ENCODE peak calls at places on chromosomes 6 and 20, in four cellular contexts. H is astrocyte, F is GM23248, Q is K562. I is an unnamed sample.

GRCh38 chr6:143583542-143584330 is 72.2 kb upstream of the FUCA2 start:
- DNase-seq in H (peak), F (peak), Q (no peak), I (no peak)

GRCh38 chr6:81451787-81452186 is 300.7 kb downstream of the TENT5A start:
- DNase-seq in H (peak), F (peak), Q (no peak), I (no peak)

GRCh38 chr6:129264480-129265045 is 381.6 kb downstream of the LAMA2 start:
- DNase-seq in H (peak), F (peak), Q (no peak), I (no peak)

GRCh38 chr20:47102629-47103028 is 208.0 kb downstream of the EYA2 start:
- DNase-seq in H (no peak), F (peak), Q (no peak), I (no peak)

GRCh38 chr6:56902551-56903464 is 52.1 kb upstream of the BEND6 start:
- DNase-seq in H (peak), F (peak), Q (peak), I (peak)

GRCh38 chr6:161802231-161802630 is 528.4 kb upstream of the AGPAT4 start:
- DNase-seq in H (no peak), F (no peak), Q (no peak), I (no peak)

GRCh38 chr20:64077876-64078551 is 1.3 kb downstream of the RGS19 start:
- DNase-seq in H (no peak), F (no peak), Q (no peak), I (no peak)

GRCh38 chr6:10315034-10315433 is 99.8 kb downstream of the TFAP2A start:
- DNase-seq in H (no peak), F (no peak), Q (peak), I (no peak)

GRCh38 chr6:43119456-43119855 is 43.3 kb downstream of the PTK7 start:
- DNase-seq in H (no peak), F (no peak), Q (no peak), I (no peak)

GRCh38 chr20:37870294-37870693 is 32.6 kb upstream of the VSTM2L start:
- DNase-seq in H (no peak), F (no peak), Q (no peak), I (no peak)

GRCh38 chr6:83867527-83868161 is 8.2 kb downstream of the CYB5R4 start:
- DNase-seq in H (peak), F (peak), Q (peak), I (no peak)

GRCh38 chr20:8854566-8854965 is 214.3 kb upstream of the PLCB4 start:
- DNase-seq in H (peak), F (peak), Q (peak), I (peak)
- H3K4me3 ChIP-seq in H (no peak), F (peak), Q (no peak), I (peak)

GRCh38 chr6:50819906-50820589 is 1.4 kb downstream of the TFAP2B start:
- DNase-seq in H (no peak), F (peak), Q (no peak), I (no peak)

GRCh38 chr6:50818673-50819072 is at the start of gene TFAP2B:
- DNase-seq in H (no peak), F (no peak), Q (no peak), I (peak)

GRCh38 chr6:50817638-50817950 is 1.1 kb upstream of the TFAP2B start:
- DNase-seq in H (no peak), F (no peak), Q (no peak), I (no peak)

GRCh38 chr6:50820590-50821234 is 2.0 kb downstream of the TFAP2B start:
- DNase-seq in H (no peak), F (no peak), Q (no peak), I (no peak)

GRCh38 chr6:50819527-50819905 is 845 bp downstream of the TFAP2B start:
- DNase-seq in H (no peak), F (peak), Q (no peak), I (no peak)
- TF ChIP-seq EZH2 in H (no peak), F (no peak), Q (no peak), I (no peak)

GRCh38 chr20:10557685-10558084 is 116.1 kb downstream of the JAG1 start:
- DNase-seq in H (peak), F (no peak), Q (no peak), I (no peak)
- H3K27ac ChIP-seq in H (no peak), F (no peak), Q (no peak), I (no peak)

GRCh38 chr6:106170030-106170791 is 84.1 kb downstream of the PRDM1 start:
- DNase-seq in H (no peak), F (no peak), Q (no peak), I (no peak)

GRCh38 chr6:106167105-106167814 is 81.1 kb downstream of the PRDM1 start:
- DNase-seq in H (no peak), F (no peak), Q (no peak), I (no peak)

GRCh38 chr6:106169517-106169916 is 83.4 kb downstream of the PRDM1 start:
- DNase-seq in H (no peak), F (no peak), Q (no peak), I (no peak)

GRCh38 chr6:106165885-106166485 is 79.8 kb downstream of the PRDM1 start:
- DNase-seq in H (peak), F (no peak), Q (no peak), I (no peak)

GRCh38 chr6:106168097-106168888 is 82.2 kb downstream of the PRDM1 start:
- DNase-seq in H (no peak), F (peak), Q (no peak), I (no peak)
- H3K4me3 ChIP-seq in H (no peak), F (no peak), Q (no peak), I (no peak)

GRCh38 chr6:157235600-157236039 is 87.7 kb downstream of the TMEM242 start:
- DNase-seq in H (peak), F (peak), Q (no peak), I (no peak)
- TF ChIP-seq EZH2 in H (peak), F (peak), Q (no peak), I (no peak)

GRCh38 chr6:91744576-91744975 is 1157.7 kb upstream of the MAP3K7 start:
- DNase-seq in H (no peak), F (no peak), Q (no peak), I (no peak)
- H3K27ac ChIP-seq in H (no peak), F (no peak), Q (no peak), I (no peak)

GRCh38 chr20:19975901-19976300 is 41.3 kb upstream of the NAA20 start:
- DNase-seq in H (peak), F (peak), Q (no peak), I (no peak)
- H3K4me3 ChIP-seq in H (peak), F (peak), Q (no peak), I (peak)

DNA sequence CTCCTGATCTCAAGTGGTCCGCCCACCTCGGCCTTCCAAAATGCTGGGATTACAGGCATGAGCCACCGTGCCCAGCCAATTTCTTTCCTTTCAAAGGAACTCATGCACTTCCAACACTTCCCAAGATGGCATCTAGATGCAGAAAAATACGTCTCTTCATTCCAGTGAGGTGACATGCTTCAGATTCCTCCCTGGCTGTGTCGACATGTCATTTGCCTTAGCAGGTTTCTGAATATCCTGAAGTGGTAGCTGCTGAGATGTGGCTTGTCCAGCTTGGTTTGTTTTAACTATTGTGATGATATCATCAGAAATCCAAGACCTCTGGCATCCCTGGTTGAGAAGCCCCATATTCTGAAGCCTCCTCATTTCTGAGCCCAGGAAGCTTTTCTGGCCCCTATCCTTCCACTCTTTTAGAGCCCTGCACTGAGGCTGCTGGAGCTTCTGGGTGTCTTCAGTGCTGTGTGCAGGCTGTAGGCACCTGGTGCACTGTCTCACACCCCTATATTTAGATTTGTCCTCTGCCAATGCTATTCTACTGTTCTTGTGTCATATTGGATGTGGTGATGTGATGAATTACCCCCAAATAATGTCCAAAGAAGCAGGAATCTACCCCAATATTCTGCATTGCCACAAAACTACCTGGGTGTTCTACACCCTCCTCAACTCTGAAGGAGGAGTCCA is 73.3 kb upstream of the E2F3 start:
- DNase-seq in H (no peak), F (no peak), Q (no peak), I (no peak)
- TF ChIP-seq EZH2 in H (no peak), F (no peak), Q (no peak), I (no peak)

GRCh38 chr6:109891924-109892323 is 86.2 kb upstream of the GPR6 start:
- DNase-seq in H (no peak), F (no peak), Q (no peak), I (no peak)

GRCh38 chr6:109893606-109894005 is 84.5 kb upstream of the GPR6 start:
- DNase-seq in H (no peak), F (no peak), Q (no peak), I (no peak)

GRCh38 chr6:109894181-109894580 is 83.9 kb upstream of the GPR6 start:
- DNase-seq in H (no peak), F (no peak), Q (no peak), I (no peak)

GRCh38 chr6:109896333-109896732 is 81.8 kb upstream of the GPR6 start:
- DNase-seq in H (peak), F (peak), Q (no peak), I (no peak)

GRCh38 chr6:109892451-109893435 is 85.4 kb upstream of the GPR6 start:
- DNase-seq in H (no peak), F (no peak), Q (no peak), I (no peak)
- H3K27ac ChIP-seq in H (no peak), F (no peak), Q (no peak), I (no peak)